ENCODE peak calls at places on chromosomes 12 and 14, in ten cellular contexts. K is astrocyte of the cerebellum, S is colonic mucosa, O is MCF 10A, C is mucosa of descending colon, G is neural crest cell, H is kidney, N is natural killer cell, F is dorsolateral prefrontal cortex, L is progenitor cell of endocrine pancreas. V is an unnamed sample.

GRCh38 chr12:32603858-32604257 is 75.2 kb upstream of the DNM1L start:
- DNase-seq in K (peak), S (no peak), O (peak), C (no peak), G (no peak), H (no peak), N (no peak), F (no peak), L (no peak), V (no peak)

GRCh38 chr12:64883264-64884163 is 59.1 kb downstream of the TBC1D30 start:
- DNase-seq in K (no peak), S (no peak), O (no peak), C (no peak), G (no peak), H (no peak), N (no peak), F (no peak), L (no peak), V (peak)

GRCh38 chr12:32541754-32542374 is 137.2 kb upstream of the DNM1L start:
- DNase-seq in K (no peak), S (no peak), O (peak), C (no peak), G (no peak), H (no peak), N (no peak), F (no peak), L (no peak), V (no peak)

GRCh38 chr14:104688755-104689619 is at the start of gene INF2:
- DNase-seq in K (no peak), S (peak), O (peak), C (peak), G (no peak), H (no peak), N (peak), F (no peak), L (peak), V (peak)

GRCh38 chr14:68808696-68809095 is 15.8 kb upstream of the ZFP36L1 start:
- DNase-seq in K (no peak), S (no peak), O (no peak), C (no peak), G (no peak), H (no peak), N (no peak), F (no peak), L (no peak), V (no peak)

GRCh38 chr14:38882533-38882932 is 220.5 kb downstream of the SEC23A start:
- DNase-seq in K (no peak), S (no peak), O (no peak), C (no peak), G (no peak), H (no peak), N (no peak), F (no peak), L (no peak), V (no peak)

GRCh38 chr12:25769076-25769945 is 189.2 kb upstream of the RASSF8 start:
- DNase-seq in K (peak), S (no peak), O (peak), C (no peak), G (no peak), H (no peak), N (no peak), F (no peak), L (no peak), V (no peak)

GRCh38 chr14:73269729-73270651 is 32.7 kb downstream of the PAPLN start:
- DNase-seq in K (no peak), S (peak), O (no peak), C (peak), G (peak), H (peak), N (no peak), F (no peak), L (peak), V (peak)

GRCh38 chr14:86243158-86243557 is 713.2 kb downstream of the FLRT2 start:
- DNase-seq in K (no peak), S (no peak), O (no peak), C (no peak), G (no peak), H (no peak), N (no peak), F (no peak), L (no peak), V (no peak)

GRCh38 chr14:99562848-99563748 is 40.9 kb downstream of the CCDC85C start:
- DNase-seq in K (peak), S (peak), O (peak), C (peak), G (peak), H (peak), N (no peak), F (peak), L (peak), V (peak)
- TF ChIP-seq CTCF in K (peak), S (no peak), O (peak), C (no peak), G (peak), H (peak), N (no peak), F (peak), L (peak), V (no peak)

DNA sequence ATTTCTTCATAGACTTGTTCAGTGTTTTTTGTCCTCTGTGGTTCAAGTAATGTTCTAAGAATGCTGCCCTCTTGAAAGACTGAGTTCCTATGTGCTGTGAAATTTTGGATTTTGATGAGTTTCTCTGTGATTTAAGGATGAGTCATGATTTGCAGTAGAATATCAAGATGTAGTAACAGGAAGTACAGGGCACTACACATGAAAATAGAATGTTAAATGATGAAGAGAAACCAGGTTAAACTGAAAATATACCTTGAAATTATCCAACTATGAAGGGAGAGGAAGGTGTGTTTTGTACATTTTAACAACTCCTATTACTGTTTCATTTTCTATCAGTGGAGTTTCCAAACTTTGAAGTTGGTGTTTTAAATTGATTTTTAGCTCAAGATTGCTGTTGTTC is 4.8 kb downstream of the ELK3 start:
- DNase-seq in K (peak), S (no peak), O (peak), C (no peak), G (no peak), H (no peak), N (no peak), F (no peak), L (no peak), V (no peak)
- TF ChIP-seq CTCF in K (no peak), S (no peak), O (no peak), C (no peak), G (no peak), H (no peak), N (no peak), F (no peak), L (no peak), V (no peak)

GRCh38 chr12:92144045-92144630 is 1.5 kb downstream of the BTG1 start:
- DNase-seq in K (peak), S (peak), O (peak), C (peak), G (peak), H (peak), N (peak), F (peak), L (peak), V (peak)
- TF ChIP-seq CTCF in K (peak), S (peak), O (peak), C (peak), G (peak), H (peak), N (peak), F (peak), L (peak), V (peak)

GRCh38 chr12:49296836-49297694 is 2.1 kb downstream of the PRPH start:
- DNase-seq in K (no peak), S (peak), O (peak), C (peak), G (no peak), H (peak), N (no peak), F (no peak), L (no peak), V (no peak)

GRCh38 chr12:49297695-49298060 is 2.7 kb downstream of the PRPH start:
- DNase-seq in K (no peak), S (no peak), O (no peak), C (no peak), G (no peak), H (no peak), N (no peak), F (no peak), L (no peak), V (no peak)

GRCh38 chr12:49296034-49296835 is 1.3 kb downstream of the PRPH start:
- DNase-seq in K (no peak), S (peak), O (peak), C (peak), G (peak), H (peak), N (no peak), F (no peak), L (peak), V (peak)

GRCh38 chr12:49295087-49296001 is at the start of gene PRPH:
- DNase-seq in K (no peak), S (no peak), O (no peak), C (no peak), G (no peak), H (peak), N (no peak), F (no peak), L (no peak), V (no peak)

GRCh38 chr12:49298160-49298559 is 3.2 kb downstream of the PRPH start:
- DNase-seq in K (no peak), S (no peak), O (no peak), C (no peak), G (no peak), H (no peak), N (no peak), F (no peak), L (no peak), V (no peak)
- TF ChIP-seq CTCF in K (peak), S (peak), O (no peak), C (no peak), G (no peak), H (no peak), N (no peak), F (no peak), L (peak), V (no peak)

GRCh38 chr12:50764861-50765324 is 992 bp downstream of the ATF1 start:
- DNase-seq in K (no peak), S (peak), O (peak), C (no peak), G (no peak), H (no peak), N (no peak), F (peak), L (peak), V (no peak)
- TF ChIP-seq CTCF in K (no peak), S (no peak), O (no peak), C (no peak), G (no peak), H (no peak), N (no peak), F (no peak), L (no peak), V (no peak)

GRCh38 chr14:76015191-76015590 is 29.6 kb downstream of the IFT43 start:
- DNase-seq in K (no peak), S (no peak), O (no peak), C (no peak), G (no peak), H (no peak), N (no peak), F (no peak), L (no peak), V (no peak)

GRCh38 chr14:76006253-76006652 is 20.7 kb downstream of the IFT43 start:
- DNase-seq in K (no peak), S (no peak), O (no peak), C (no peak), G (no peak), H (no peak), N (no peak), F (no peak), L (no peak), V (no peak)

GRCh38 chr14:76015668-76016067 is 30.1 kb downstream of the IFT43 start:
- DNase-seq in K (no peak), S (no peak), O (no peak), C (no peak), G (no peak), H (no peak), N (no peak), F (no peak), L (no peak), V (no peak)

GRCh38 chr14:76007852-76008251 is 22.3 kb downstream of the IFT43 start:
- DNase-seq in K (no peak), S (no peak), O (no peak), C (no peak), G (no peak), H (no peak), N (no peak), F (no peak), L (no peak), V (no peak)

DNA sequence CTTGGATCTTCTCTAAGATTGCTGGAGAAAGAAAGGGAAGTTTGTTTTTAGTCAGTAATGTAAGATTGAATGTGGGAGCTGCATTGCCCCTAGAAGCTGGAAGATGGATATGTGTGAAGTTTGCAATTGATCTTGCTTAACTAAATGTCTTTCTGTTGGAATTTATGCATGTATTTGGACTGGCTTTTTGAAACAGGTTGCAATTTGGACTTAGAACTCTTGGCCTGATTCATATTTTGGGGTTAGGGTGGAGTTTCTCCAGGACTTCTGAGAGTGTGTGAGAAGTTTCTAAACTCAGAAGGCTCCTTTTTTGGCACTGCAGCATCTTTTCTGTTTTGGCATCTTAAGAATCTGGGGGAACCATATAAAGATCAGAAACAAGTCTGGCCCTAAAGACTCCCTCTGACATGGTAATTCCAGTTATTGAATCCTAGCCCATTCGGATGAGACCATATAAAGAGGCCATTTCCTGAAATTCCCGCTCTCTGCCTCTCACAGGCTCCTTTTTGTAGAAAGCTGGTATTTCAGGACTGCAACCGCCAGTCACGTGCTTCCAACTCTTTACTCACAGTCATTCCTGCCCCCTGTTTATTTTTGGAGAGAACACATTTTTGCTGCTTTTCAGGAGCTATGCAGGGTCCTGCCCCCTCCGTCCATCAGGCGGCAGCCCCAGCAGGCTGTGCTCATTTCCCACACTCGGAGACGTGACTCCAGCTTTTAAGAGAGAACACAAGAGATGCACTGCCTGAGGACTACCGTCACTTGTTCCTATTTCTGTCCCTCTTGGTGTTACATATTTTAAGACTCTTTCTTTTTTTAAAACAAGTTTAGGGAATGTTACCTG is 26.6 kb downstream of the IFT43 start:
- DNase-seq in K (no peak), S (no peak), O (no peak), C (no peak), G (no peak), H (peak), N (no peak), F (no peak), L (no peak), V (no peak)
- TF ChIP-seq CTCF in K (no peak), S (no peak), O (no peak), C (no peak), G (no peak), H (no peak), N (no peak), F (no peak), L (no peak), V (no peak)

GRCh38 chr14:50340945-50341344 is 28.8 kb downstream of the DMAC2L start:
- DNase-seq in K (no peak), S (no peak), O (no peak), C (no peak), G (no peak), H (no peak), N (no peak), F (no peak), L (no peak), V (no peak)
- TF ChIP-seq CTCF in K (no peak), S (no peak), O (no peak), C (no peak), G (no peak), H (no peak), N (no peak), F (no peak), L (peak), V (no peak)

DNA sequence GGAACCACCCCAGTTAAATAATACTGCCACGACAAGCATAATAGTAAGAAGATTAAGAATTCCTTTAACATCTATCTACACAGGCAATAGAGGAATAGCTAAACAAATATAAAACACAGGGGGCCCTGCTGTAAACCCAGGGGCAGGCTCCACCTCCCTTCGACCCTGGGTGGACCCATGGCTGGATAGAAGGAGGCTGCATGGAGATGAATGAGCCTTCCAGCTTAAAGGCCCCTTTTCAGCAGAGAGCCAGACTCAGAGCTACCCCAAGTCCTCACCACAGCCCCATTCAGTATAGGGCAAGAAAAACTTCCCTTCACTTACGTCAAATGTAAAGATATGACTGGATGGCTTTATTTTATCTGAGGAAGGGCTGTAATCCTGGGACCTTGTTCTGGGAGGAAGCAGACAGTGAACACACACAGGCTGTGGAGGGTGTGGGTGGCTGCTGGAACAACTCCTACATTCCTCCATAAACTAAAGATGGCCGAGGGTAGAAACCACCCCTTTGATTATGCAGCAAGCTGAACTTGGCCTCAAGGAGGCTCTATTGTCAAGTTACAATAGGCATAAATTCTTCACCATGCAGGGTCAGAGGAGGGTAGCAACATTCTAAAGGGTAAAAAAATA is 30.5 kb downstream of the NUAK1 start:
- DNase-seq in K (peak), S (peak), O (peak), C (peak), G (peak), H (no peak), N (no peak), F (no peak), L (no peak), V (no peak)
- TF ChIP-seq CTCF in K (peak), S (no peak), O (no peak), C (no peak), G (no peak), H (no peak), N (no peak), F (no peak), L (no peak), V (no peak)

DNA sequence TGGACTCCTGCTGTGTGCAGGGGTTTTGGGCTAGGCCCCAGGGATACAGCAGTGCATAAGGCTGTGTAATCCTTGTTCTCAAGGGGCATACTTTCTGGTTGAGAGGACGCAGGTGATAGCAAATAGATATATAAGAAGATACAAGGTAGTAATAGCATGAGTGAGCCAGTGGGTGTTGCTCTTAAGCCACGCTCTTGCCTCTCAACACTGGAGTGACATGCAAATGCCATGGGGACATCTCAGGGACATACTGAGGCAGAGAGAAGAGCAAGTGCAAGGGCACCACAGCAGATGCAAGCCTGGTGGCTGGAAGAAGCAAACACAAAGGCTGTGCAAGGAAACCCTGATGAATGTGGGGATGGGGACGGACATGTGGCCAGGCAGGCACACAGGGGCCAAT is 223.3 kb downstream of the CHST11 start:
- DNase-seq in K (no peak), S (no peak), O (peak), C (no peak), G (no peak), H (no peak), N (no peak), F (no peak), L (no peak), V (no peak)
- TF ChIP-seq CTCF in K (peak), S (no peak), O (no peak), C (no peak), G (peak), H (peak), N (peak), F (no peak), L (no peak), V (no peak)

V was measured in endothelial cell.